ENCODE peak calls at places on chromosome 7, in six cellular contexts. One of them, this sample, is unnamed.

GRCh38 chr7:42198974-42199668 is 37.9 kb downstream of the GLI3 start:
- DNase-seq in psoas muscle: no peak
- DNase-seq in fibroblast of villous mesenchyme: peak
- DNase-seq in DND-41: peak
- DNase-seq in CD8-positive, alpha-beta T cell: no peak
- DNase-seq in astrocyte: peak
- DNase-seq in this sample: peak

GRCh38 chr7:66427956-66428355 is 200.7 kb upstream of the KCTD7 start:
- DNase-seq in astrocyte: no peak
- DNase-seq in psoas muscle: no peak
- DNase-seq in DND-41: no peak
- DNase-seq in CD8-positive, alpha-beta T cell: no peak
- DNase-seq in fibroblast of villous mesenchyme: no peak
- DNase-seq in this sample: no peak

GRCh38 chr7:35781200-35781701 is 19.6 kb upstream of the SEPTIN7 start:
- DNase-seq in DND-41: no peak
- DNase-seq in CD8-positive, alpha-beta T cell: no peak
- DNase-seq in fibroblast of villous mesenchyme: peak
- DNase-seq in astrocyte: no peak
- DNase-seq in psoas muscle: no peak
- DNase-seq in this sample: peak

GRCh38 chr7:78413568-78413967 is 615.0 kb downstream of the PHTF2 start:
- DNase-seq in CD8-positive, alpha-beta T cell: no peak
- DNase-seq in DND-41: no peak
- DNase-seq in psoas muscle: no peak
- DNase-seq in astrocyte: no peak
- DNase-seq in fibroblast of villous mesenchyme: peak
- DNase-seq in this sample: peak

GRCh38 chr7:74527842-74528241 is 74.1 kb downstream of the GTF2IRD1 start:
- DNase-seq in DND-41: no peak
- DNase-seq in astrocyte: no peak
- DNase-seq in fibroblast of villous mesenchyme: no peak
- DNase-seq in CD8-positive, alpha-beta T cell: no peak
- DNase-seq in psoas muscle: no peak
- DNase-seq in this sample: no peak

GRCh38 chr7:78769551-78770101 is 683.8 kb downstream of the MAGI2 start:
- DNase-seq in astrocyte: no peak
- DNase-seq in fibroblast of villous mesenchyme: no peak
- DNase-seq in DND-41: no peak
- DNase-seq in CD8-positive, alpha-beta T cell: no peak
- DNase-seq in psoas muscle: no peak
- DNase-seq in this sample: no peak

GRCh38 chr7:95955748-95956147 is 183.4 kb downstream of the DYNC1I1 start:
- DNase-seq in astrocyte: no peak
- DNase-seq in fibroblast of villous mesenchyme: no peak
- DNase-seq in CD8-positive, alpha-beta T cell: no peak
- DNase-seq in psoas muscle: no peak
- DNase-seq in DND-41: no peak
- DNase-seq in this sample: no peak

GRCh38 chr7:16644987-16645592 is 464 bp downstream of the ANKMY2 start:
- DNase-seq in fibroblast of villous mesenchyme: peak
- DNase-seq in psoas muscle: peak
- DNase-seq in CD8-positive, alpha-beta T cell: no peak
- DNase-seq in DND-41: no peak
- DNase-seq in astrocyte: no peak
- DNase-seq in this sample: peak

DNA sequence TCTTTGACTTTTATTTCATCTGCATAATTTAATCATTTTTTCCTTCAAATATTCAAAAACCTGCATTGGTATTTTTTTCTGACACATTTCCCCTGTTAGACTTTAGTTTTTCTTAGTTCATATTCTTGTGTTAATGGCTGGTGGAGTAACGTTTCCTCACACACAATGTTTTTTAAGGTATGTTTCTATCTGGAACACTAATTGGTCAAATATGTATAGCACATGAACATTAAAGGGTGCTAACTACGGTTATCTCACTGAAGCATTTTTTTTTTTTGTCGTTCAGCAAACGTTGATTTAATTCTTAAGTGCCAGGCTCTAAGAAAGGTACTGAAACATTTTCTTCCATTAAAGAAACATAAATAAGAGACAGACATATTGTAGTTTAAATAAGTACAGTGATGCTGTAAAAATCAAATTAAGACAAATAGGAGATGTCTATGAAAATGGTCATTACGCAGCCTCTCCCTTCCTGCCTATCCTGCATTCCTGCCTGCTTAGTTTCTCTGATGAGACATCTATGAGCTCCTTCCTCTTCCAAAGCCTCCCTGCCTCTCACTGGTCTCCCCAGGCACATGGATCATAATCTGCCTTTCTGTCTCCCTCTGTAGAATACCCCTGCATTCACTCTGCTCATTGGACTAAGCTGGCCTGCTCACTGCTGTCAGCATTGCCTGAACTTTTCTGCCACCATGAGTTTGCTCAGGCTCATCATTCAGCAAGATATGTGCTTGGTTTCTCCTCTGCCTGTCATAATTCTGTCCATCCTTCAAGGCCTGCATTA is 87.9 kb downstream of the PTPRZ1 start:
- DNase-seq in astrocyte: peak
- DNase-seq in psoas muscle: no peak
- DNase-seq in DND-41: no peak
- DNase-seq in fibroblast of villous mesenchyme: peak
- DNase-seq in CD8-positive, alpha-beta T cell: no peak
- DNase-seq in this sample: peak
- TF ChIP-seq CTCF in astrocyte: peak
- TF ChIP-seq CTCF in psoas muscle: no peak
- TF ChIP-seq CTCF in DND-41: no peak
- TF ChIP-seq CTCF in fibroblast of villous mesenchyme: no peak
- TF ChIP-seq CTCF in CD8-positive, alpha-beta T cell: no peak
- TF ChIP-seq CTCF in this sample: no peak

DNA sequence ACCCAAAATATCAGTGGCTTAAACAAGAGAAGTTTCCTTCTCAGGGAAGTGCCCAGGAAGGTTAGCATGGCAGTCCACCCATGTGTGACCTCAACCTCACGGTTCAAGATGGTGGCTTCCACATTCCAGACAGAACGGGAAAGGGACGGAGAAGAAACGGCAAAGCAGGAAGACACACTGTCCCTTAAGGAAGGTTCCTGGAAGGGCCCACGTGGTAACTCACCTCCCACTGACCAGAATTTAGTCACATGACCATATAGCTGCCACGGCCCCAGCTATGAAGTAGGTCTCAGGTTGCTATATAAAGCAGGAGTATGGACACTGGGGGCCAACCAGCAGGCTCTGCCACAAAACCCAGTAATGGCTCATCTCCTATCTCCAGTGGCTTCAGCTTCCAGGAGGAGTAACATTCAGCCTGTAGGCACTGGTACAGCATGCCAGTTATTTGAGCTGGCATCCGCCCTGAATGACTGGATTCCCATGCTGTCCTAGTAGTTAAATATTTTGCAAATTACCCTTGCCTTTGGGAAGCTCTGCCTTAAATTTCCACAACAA is 278.5 kb upstream of the KLF14 start:
- DNase-seq in psoas muscle: no peak
- DNase-seq in fibroblast of villous mesenchyme: no peak
- DNase-seq in astrocyte: no peak
- DNase-seq in CD8-positive, alpha-beta T cell: no peak
- DNase-seq in DND-41: no peak
- DNase-seq in this sample: peak
- H3K4me3 ChIP-seq in psoas muscle: no peak
- H3K4me3 ChIP-seq in fibroblast of villous mesenchyme: no peak
- H3K4me3 ChIP-seq in astrocyte: no peak
- H3K4me3 ChIP-seq in CD8-positive, alpha-beta T cell: no peak
- H3K4me3 ChIP-seq in DND-41: no peak
- H3K4me3 ChIP-seq in this sample: peak

GRCh38 chr7:110442386-110442837 is 648.5 kb upstream of the LRRN3 start:
- DNase-seq in DND-41: peak
- DNase-seq in fibroblast of villous mesenchyme: peak
- DNase-seq in CD8-positive, alpha-beta T cell: no peak
- DNase-seq in astrocyte: no peak
- DNase-seq in psoas muscle: no peak
- DNase-seq in this sample: no peak
- TF ChIP-seq CTCF in DND-41: peak
- TF ChIP-seq CTCF in fibroblast of villous mesenchyme: peak
- TF ChIP-seq CTCF in CD8-positive, alpha-beta T cell: no peak
- TF ChIP-seq CTCF in astrocyte: peak
- TF ChIP-seq CTCF in psoas muscle: no peak
- TF ChIP-seq CTCF in this sample: no peak

GRCh38 chr7:90210475-90210874 is 1.1 kb upstream of the STEAP2 start:
- DNase-seq in DND-41: no peak
- DNase-seq in fibroblast of villous mesenchyme: no peak
- DNase-seq in CD8-positive, alpha-beta T cell: no peak
- DNase-seq in astrocyte: no peak
- DNase-seq in psoas muscle: no peak
- DNase-seq in this sample: no peak

GRCh38 chr7:90212149-90212495 is 582 bp downstream of the STEAP2 start:
- DNase-seq in fibroblast of villous mesenchyme: no peak
- DNase-seq in DND-41: no peak
- DNase-seq in CD8-positive, alpha-beta T cell: no peak
- DNase-seq in astrocyte: no peak
- DNase-seq in psoas muscle: no peak
- DNase-seq in this sample: no peak

GRCh38 chr7:90209776-90210175 is 1.8 kb upstream of the STEAP2 start:
- DNase-seq in CD8-positive, alpha-beta T cell: no peak
- DNase-seq in astrocyte: peak
- DNase-seq in DND-41: no peak
- DNase-seq in psoas muscle: no peak
- DNase-seq in fibroblast of villous mesenchyme: no peak
- DNase-seq in this sample: peak

GRCh38 chr7:90211391-90212148 is at the start of gene STEAP2:
- DNase-seq in astrocyte: peak
- DNase-seq in DND-41: no peak
- DNase-seq in CD8-positive, alpha-beta T cell: no peak
- DNase-seq in psoas muscle: peak
- DNase-seq in fibroblast of villous mesenchyme: peak
- DNase-seq in this sample: peak

GRCh38 chr7:90210925-90211324 is 615 bp upstream of the STEAP2 start:
- DNase-seq in DND-41: no peak
- DNase-seq in CD8-positive, alpha-beta T cell: no peak
- DNase-seq in astrocyte: no peak
- DNase-seq in psoas muscle: no peak
- DNase-seq in fibroblast of villous mesenchyme: no peak
- DNase-seq in this sample: no peak
- H3K4me3 ChIP-seq in DND-41: no peak
- H3K4me3 ChIP-seq in CD8-positive, alpha-beta T cell: no peak
- H3K4me3 ChIP-seq in astrocyte: peak
- H3K4me3 ChIP-seq in psoas muscle: peak
- H3K4me3 ChIP-seq in fibroblast of villous mesenchyme: peak
- H3K4me3 ChIP-seq in this sample: peak

DNA sequence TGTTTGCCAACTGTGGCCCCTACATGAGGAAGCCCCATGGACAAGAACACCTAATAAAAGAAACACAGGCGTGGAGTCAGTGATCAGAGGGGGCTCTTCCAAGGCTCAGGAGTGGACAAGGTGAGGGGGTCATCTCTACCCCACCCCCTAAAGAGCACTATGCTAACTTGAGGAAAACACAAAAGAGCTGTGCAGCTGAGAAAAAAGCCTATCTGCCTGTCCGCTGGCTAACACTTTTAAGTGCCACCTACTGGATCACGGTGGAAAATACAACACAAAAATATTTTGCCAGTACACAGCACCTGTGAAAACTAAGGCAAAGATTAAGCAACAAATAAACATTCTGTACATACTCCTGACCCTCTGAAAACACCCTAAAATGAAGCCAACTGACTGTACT is 53.1 kb upstream of the COBL start:
- DNase-seq in CD8-positive, alpha-beta T cell: no peak
- DNase-seq in fibroblast of villous mesenchyme: peak
- DNase-seq in DND-41: no peak
- DNase-seq in psoas muscle: no peak
- DNase-seq in astrocyte: no peak
- DNase-seq in this sample: no peak
- TF ChIP-seq CTCF in CD8-positive, alpha-beta T cell: no peak
- TF ChIP-seq CTCF in fibroblast of villous mesenchyme: peak
- TF ChIP-seq CTCF in DND-41: peak
- TF ChIP-seq CTCF in psoas muscle: peak
- TF ChIP-seq CTCF in astrocyte: peak
- TF ChIP-seq CTCF in this sample: peak

This sample was measured in AG10803.